ENCODE peak calls at places on chromosomes 2 and 18, in ten cellular contexts. E is putamen; O is IMR-90; A is RWPE2; J is GM23248; S is A172; X is GM10248; V is endothelial cell of umbilical vein; H is CD4-positive, alpha-beta memory T cell; Y is NCI-H2029 treated with DMSO at 0.1 percent for 48 hours. Q is an unnamed sample.

GRCh38 chr18:49843131-49843530 is 29.8 kb upstream of the ACAA2 start:
- DNase-seq in E (no peak), O (no peak), A (no peak), J (no peak), S (no peak), X (no peak), V (no peak), H (no peak), Y (no peak), Q (no peak)

GRCh38 chr2:217669831-217670230 is 333.0 kb downstream of the TNS1 start:
- DNase-seq in E (no peak), O (peak; percentile 30), A (no peak), J (peak; percentile 46), S (no peak), X (no peak), V (no peak), H (no peak), Y (no peak), Q (no peak)

GRCh38 chr2:67965246-67965645 is 97.6 kb downstream of the C1D start:
- DNase-seq in E (no peak), O (no peak), A (no peak), J (peak; percentile 19), S (no peak), X (no peak), V (no peak), H (no peak), Y (no peak), Q (no peak)

GRCh38 chr2:24546668-24547067 is 55.6 kb downstream of the NCOA1 start:
- DNase-seq in E (no peak), O (no peak), A (no peak), J (no peak), S (no peak), X (no peak), V (no peak), H (no peak), Y (no peak), Q (no peak)

GRCh38 chr2:164205347-164205746 is 415.9 kb downstream of the GRB14 start:
- DNase-seq in E (no peak), O (peak; percentile 80), A (no peak), J (peak; percentile 73), S (peak; percentile 72), X (no peak), V (no peak), H (no peak), Y (no peak), Q (no peak)

GRCh38 chr2:207330912-207331311 is 165.2 kb upstream of the KLF7 start:
- DNase-seq in E (no peak), O (peak; percentile 97), A (peak; percentile 94), J (peak; percentile 98), S (peak; percentile 84), X (peak; percentile 29), V (peak; percentile 93), H (no peak), Y (no peak), Q (peak; percentile 94)

GRCh38 chr2:132651115-132652099 is 18.6 kb downstream of the LYPD1 start:
- DNase-seq in E (peak; percentile 62), O (peak; percentile 71), A (no peak), J (peak; percentile 58), S (peak; percentile 46), X (no peak), V (peak; percentile 73), H (no peak), Y (no peak), Q (peak; percentile 53)

GRCh38 chr2:19775315-19775714 is 126.5 kb downstream of the TTC32 start:
- DNase-seq in E (no peak), O (no peak), A (no peak), J (peak; percentile 36), S (no peak), X (no peak), V (no peak), H (no peak), Y (no peak), Q (no peak)

GRCh38 chr2:2655451-2655850 is 324.4 kb upstream of the MYT1L start:
- DNase-seq in E (no peak), O (no peak), A (no peak), J (no peak), S (no peak), X (no peak), V (no peak), H (no peak), Y (no peak), Q (no peak)

GRCh38 chr18:13374468-13375301 is 156.1 kb downstream of the LDLRAD4 start:
- DNase-seq in E (no peak), O (no peak), A (no peak), J (no peak), S (no peak), X (no peak), V (no peak), H (peak; percentile 50), Y (no peak), Q (no peak)

GRCh38 chr2:33777791-33778190 is 178.7 kb upstream of the FAM98A start:
- DNase-seq in E (no peak), O (no peak), A (no peak), J (peak; percentile 72), S (no peak), X (no peak), V (no peak), H (no peak), Y (no peak), Q (no peak)

GRCh38 chr18:69789794-69790193 is 157.9 kb downstream of the CD226 start:
- DNase-seq in E (no peak), O (no peak), A (no peak), J (no peak), S (no peak), X (no peak), V (no peak), H (no peak), Y (no peak), Q (no peak)

GRCh38 chr18:33804258-33804657 is 226.2 kb downstream of the ASXL3 start:
- DNase-seq in E (no peak), O (peak; percentile 63), A (no peak), J (peak; percentile 23), S (no peak), X (no peak), V (no peak), H (no peak), Y (no peak), Q (no peak)

GRCh38 chr2:23497063-23497462 is 112.1 kb downstream of the KLHL29 start:
- DNase-seq in E (no peak), O (peak; percentile 30), A (no peak), J (peak; percentile 12), S (peak; percentile 97), X (no peak), V (peak; percentile 75), H (no peak), Y (no peak), Q (peak; percentile 84)

GRCh38 chr18:58618822-58619553 is 9.9 kb downstream of the ALPK2 start:
- DNase-seq in E (no peak), O (peak; percentile 36), A (no peak), J (no peak), S (no peak), X (no peak), V (no peak), H (no peak), Y (no peak), Q (no peak)

GRCh38 chr2:4674007-4674406 is 970.6 kb downstream of the DCDC2C start:
- DNase-seq in E (no peak), O (no peak), A (no peak), J (no peak), S (peak; percentile 14), X (no peak), V (no peak), H (no peak), Y (no peak), Q (no peak)

GRCh38 chr2:12155308-12156061 is 409.1 kb downstream of the LPIN1 start:
- DNase-seq in E (no peak), O (peak; percentile 93), A (no peak), J (peak; percentile 82), S (peak; percentile 91), X (no peak), V (peak; percentile 97), H (no peak), Y (no peak), Q (no peak)

Q was measured in ACHN.